ENCODE peak calls at places on chromosomes 12 and 14, in ten cellular contexts. R is activated CD4-positive, alpha-beta T cell treated with anti-CD3 and anti-CD28 coated beads, Interleukin-2, amount 50 U/mL, for 4 hours; S is H7; J is effector memory CD4-positive, alpha-beta T cell; O is cardiac muscle cell; Y is upper lobe of right lung; Q is T-helper 17 cell; E is stimulated activated CD4-positive, alpha-beta T cell treated with anti-CD3 and anti-CD28 coated beads, Interleukin-12 subunit alpha, Interleukin-12 subunit beta, amount 100 ng/mL, for 48 hours; G is activated T-helper 1 cell treated with anti-CD3 and anti-CD28 coated beads, Interleukin-12 subunit alpha, Interleukin-12 subunit beta, Interleukin-2, Interleukin-4 antibody, amounts not matched to agents 30 ng/mL and 10 ng/mL and 1 ng/mL, durations not matched to agents 14 hours and 24 hours and 36 hours; A is RWPE2. D is an unnamed sample.

GRCh38 chr14:51972566-51972965 is 16.8 kb upstream of the RTRAF start:
- DNase-seq in R (no peak), E (no peak), O (no peak), Q (no peak), J (no peak), S (no peak), Y (no peak), A (no peak), G (no peak), D (no peak)

GRCh38 chr12:57717131-57717530 is 21.4 kb downstream of the AGAP2 start:
- DNase-seq in O (no peak), Q (no peak), S (no peak), E (no peak), A (no peak), Y (no peak), J (no peak), R (no peak), G (no peak), D (no peak)

GRCh38 chr12:85951823-85952222 is 77.7 kb downstream of the NTS start:
- DNase-seq in A (no peak), G (no peak), Y (no peak), Q (no peak), J (no peak), O (peak), S (no peak), R (no peak), E (no peak), D (peak)

GRCh38 chr12:105468464-105468863 is 138.0 kb downstream of the C12orf75 start:
- DNase-seq in Y (no peak), R (no peak), O (no peak), S (no peak), E (no peak), G (no peak), Q (no peak), J (no peak), A (no peak), D (no peak)

GRCh38 chr12:84636801-84637285 is 275.8 kb downstream of the SLC6A15 start:
- DNase-seq in J (no peak), E (no peak), S (no peak), O (no peak), Q (no peak), G (no peak), A (no peak), Y (no peak), R (no peak), D (no peak)

GRCh38 chr12:127677537-127678131 is 589.3 kb upstream of the TMEM132C start:
- DNase-seq in E (no peak), Q (no peak), O (peak), R (peak), G (peak), J (no peak), S (peak), A (no peak), Y (no peak), D (peak)

GRCh38 chr12:102948941-102949352 is 8.5 kb upstream of the ASCL1 start:
- DNase-seq in Y (no peak), J (peak), R (peak), Q (no peak), G (no peak), O (peak), A (no peak), S (peak), E (no peak), D (peak)

GRCh38 chr14:36208690-36209278 is 32.3 kb upstream of the PTCSC3 start:
- DNase-seq in J (no peak), Q (no peak), S (no peak), O (no peak), G (no peak), E (no peak), Y (no peak), R (no peak), A (no peak), D (peak)

GRCh38 chr12:121107681-121108080 is 25.0 kb upstream of the P2RX7 start:
- DNase-seq in Y (no peak), J (no peak), R (no peak), E (no peak), A (no peak), O (peak), Q (no peak), G (no peak), S (no peak), D (no peak)

GRCh38 chr14:34857689-34858449 is 17.3 kb downstream of the BAZ1A start:
- DNase-seq in J (peak), Q (no peak), A (no peak), G (peak), Y (no peak), R (no peak), E (no peak), S (no peak), O (no peak), D (no peak)

GRCh38 chr14:35821546-35822411 is 4.4 kb upstream of the BRMS1L start:
- DNase-seq in A (no peak), R (no peak), G (no peak), S (peak), J (no peak), E (no peak), Y (no peak), O (peak), Q (no peak), D (peak)

GRCh38 chr14:24565766-24566165 is 10.3 kb downstream of the CTSG start:
- DNase-seq in J (no peak), Y (no peak), G (no peak), Q (no peak), A (no peak), E (no peak), O (no peak), R (no peak), S (no peak), D (no peak)

GRCh38 chr12:9869307-9870161 is at the start of gene CLEC2B:
- DNase-seq in R (no peak), O (peak), E (no peak), Y (no peak), J (no peak), S (no peak), Q (no peak), G (peak), A (no peak), D (no peak)

GRCh38 chr14:69861170-69861569 is 18.0 kb upstream of the SMOC1 start:
- DNase-seq in S (no peak), R (no peak), G (no peak), Y (no peak), O (no peak), Q (no peak), J (no peak), A (no peak), E (no peak), D (no peak)

GRCh38 chr14:100546051-100546443 is 41.2 kb downstream of the BEGAIN start:
- DNase-seq in Q (no peak), A (no peak), O (peak), E (no peak), Y (peak), G (no peak), R (no peak), S (peak), J (no peak), D (no peak)

GRCh38 chr14:69518341-69519101 is 34.0 kb downstream of the PLEKHD1 start:
- DNase-seq in Y (peak), G (no peak), O (no peak), S (peak), J (no peak), R (no peak), E (no peak), A (no peak), Q (no peak), D (no peak)

GRCh38 chr14:47485421-47485820 is 190.0 kb downstream of the MDGA2 start:
- DNase-seq in G (no peak), Q (no peak), O (no peak), Y (no peak), S (no peak), R (no peak), A (no peak), E (no peak), J (no peak), D (no peak)

GRCh38 chr12:124660846-124661245 is 93.4 kb upstream of the NCOR2 start:
- DNase-seq in O (no peak), E (no peak), Q (no peak), Y (no peak), R (no peak), G (no peak), A (no peak), S (no peak), J (no peak), D (peak)

GRCh38 chr14:76256545-76256944 is 104.8 kb downstream of the GPATCH2L start:
- DNase-seq in J (no peak), Y (no peak), R (no peak), O (no peak), G (no peak), E (no peak), S (no peak), Q (no peak), A (no peak), D (no peak)

GRCh38 chr14:63573579-63573978 is 30.4 kb upstream of the PPP2R5E start:
- DNase-seq in Q (no peak), R (no peak), J (no peak), O (peak), E (no peak), G (no peak), Y (no peak), A (no peak), S (no peak), D (no peak)

GRCh38 chr12:91695964-91696363 is 449.7 kb downstream of the BTG1 start:
- DNase-seq in O (no peak), A (no peak), G (no peak), J (no peak), E (no peak), R (no peak), Q (no peak), S (no peak), Y (no peak), D (peak)

GRCh38 chr14:35959835-35960234 is 133.7 kb downstream of the BRMS1L start:
- DNase-seq in G (no peak), O (no peak), Y (no peak), E (no peak), J (no peak), Q (no peak), S (no peak), R (no peak), A (no peak), D (no peak)

GRCh38 chr12:18389820-18390219 is 128.5 kb downstream of the PIK3C2G start:
- DNase-seq in S (no peak), A (no peak), R (no peak), Q (no peak), E (no peak), Y (no peak), J (no peak), G (no peak), O (no peak), D (no peak)

GRCh38 chr12:34625116-34625515 is 602.8 kb downstream of the ALG10 start:
- DNase-seq in J (no peak), O (no peak), A (no peak), Y (no peak), G (no peak), S (peak), E (no peak), Q (no peak), R (no peak), D (no peak)

GRCh38 chr12:80183939-80184338 is 84.6 kb downstream of the OTOGL start:
- DNase-seq in E (no peak), Y (no peak), S (no peak), G (no peak), J (no peak), O (peak), A (no peak), R (no peak), Q (no peak), D (no peak)

D was measured in NCI-H2081.